ENCODE peak calls at places on chromosomes 4 and X, in ten cellular contexts. One of them, this sample, is unnamed.

GRCh38 chrX:40300286-40300890 is 202.6 kb upstream of the BCOR start:
- DNase-seq in AG04450: no peak
- DNase-seq in OCI-LY7: no peak
- DNase-seq in HCT116: no peak
- DNase-seq in heart left ventricle: no peak
- DNase-seq in colonic mucosa: no peak
- DNase-seq in fibroblast of pulmonary artery: no peak
- DNase-seq in body of pancreas: no peak
- DNase-seq in mesothelial cell of epicardium: no peak
- DNase-seq in lower leg skin: no peak
- DNase-seq in this sample: no peak

GRCh38 chrX:683572-683971 is 53.0 kb downstream of the SHOX start:
- DNase-seq in fibroblast of pulmonary artery: no peak
- DNase-seq in lower leg skin: no peak
- DNase-seq in OCI-LY7: no peak
- DNase-seq in body of pancreas: no peak
- DNase-seq in AG04450: no peak
- DNase-seq in heart left ventricle: no peak
- DNase-seq in colonic mucosa: no peak
- DNase-seq in HCT116: no peak
- DNase-seq in mesothelial cell of epicardium: no peak
- DNase-seq in this sample: no peak

GRCh38 chrX:67636532-67636931 is 92.7 kb downstream of the AR start:
- DNase-seq in OCI-LY7: no peak
- DNase-seq in body of pancreas: no peak
- DNase-seq in AG04450: no peak
- DNase-seq in mesothelial cell of epicardium: no peak
- DNase-seq in lower leg skin: no peak
- DNase-seq in HCT116: no peak
- DNase-seq in fibroblast of pulmonary artery: peak
- DNase-seq in heart left ventricle: no peak
- DNase-seq in colonic mucosa: no peak
- DNase-seq in this sample: no peak

GRCh38 chr4:4477796-4478195 is 64.1 kb downstream of the STX18 start:
- DNase-seq in lower leg skin: no peak
- DNase-seq in AG04450: no peak
- DNase-seq in fibroblast of pulmonary artery: no peak
- DNase-seq in colonic mucosa: no peak
- DNase-seq in heart left ventricle: no peak
- DNase-seq in HCT116: no peak
- DNase-seq in OCI-LY7: no peak
- DNase-seq in body of pancreas: no peak
- DNase-seq in mesothelial cell of epicardium: no peak
- DNase-seq in this sample: peak

GRCh38 chrX:44234541-44234940 is 108.9 kb downstream of the EFHC2 start:
- DNase-seq in body of pancreas: no peak
- DNase-seq in mesothelial cell of epicardium: no peak
- DNase-seq in lower leg skin: no peak
- DNase-seq in HCT116: no peak
- DNase-seq in fibroblast of pulmonary artery: no peak
- DNase-seq in heart left ventricle: no peak
- DNase-seq in OCI-LY7: no peak
- DNase-seq in AG04450: no peak
- DNase-seq in colonic mucosa: no peak
- DNase-seq in this sample: no peak

GRCh38 chr4:99943904-99944437 is 2.4 kb downstream of the DNAJB14 start:
- DNase-seq in HCT116: no peak
- DNase-seq in lower leg skin: no peak
- DNase-seq in colonic mucosa: no peak
- DNase-seq in AG04450: no peak
- DNase-seq in body of pancreas: no peak
- DNase-seq in OCI-LY7: no peak
- DNase-seq in mesothelial cell of epicardium: no peak
- DNase-seq in fibroblast of pulmonary artery: no peak
- DNase-seq in heart left ventricle: no peak
- DNase-seq in this sample: no peak

GRCh38 chr4:163614866-163615265 is 120.4 kb downstream of the TMA16 start:
- DNase-seq in OCI-LY7: no peak
- DNase-seq in body of pancreas: no peak
- DNase-seq in mesothelial cell of epicardium: no peak
- DNase-seq in AG04450: no peak
- DNase-seq in fibroblast of pulmonary artery: no peak
- DNase-seq in heart left ventricle: no peak
- DNase-seq in colonic mucosa: no peak
- DNase-seq in lower leg skin: no peak
- DNase-seq in HCT116: no peak
- DNase-seq in this sample: no peak

GRCh38 chr4:158036998-158037397 is 135.8 kb downstream of the GASK1B start:
- DNase-seq in HCT116: no peak
- DNase-seq in AG04450: no peak
- DNase-seq in colonic mucosa: no peak
- DNase-seq in OCI-LY7: no peak
- DNase-seq in body of pancreas: no peak
- DNase-seq in heart left ventricle: no peak
- DNase-seq in lower leg skin: no peak
- DNase-seq in mesothelial cell of epicardium: no peak
- DNase-seq in fibroblast of pulmonary artery: no peak
- DNase-seq in this sample: no peak

GRCh38 chrX:113274345-113274744 is 433.7 kb upstream of the AMOT start:
- DNase-seq in HCT116: no peak
- DNase-seq in fibroblast of pulmonary artery: no peak
- DNase-seq in lower leg skin: no peak
- DNase-seq in heart left ventricle: no peak
- DNase-seq in mesothelial cell of epicardium: no peak
- DNase-seq in OCI-LY7: no peak
- DNase-seq in AG04450: no peak
- DNase-seq in colonic mucosa: no peak
- DNase-seq in body of pancreas: no peak
- DNase-seq in this sample: no peak

GRCh38 chr4:189200346-189200745 is 740.3 kb upstream of the FRG1 start:
- DNase-seq in body of pancreas: no peak
- DNase-seq in mesothelial cell of epicardium: no peak
- DNase-seq in heart left ventricle: no peak
- DNase-seq in fibroblast of pulmonary artery: no peak
- DNase-seq in OCI-LY7: no peak
- DNase-seq in colonic mucosa: no peak
- DNase-seq in AG04450: no peak
- DNase-seq in HCT116: no peak
- DNase-seq in lower leg skin: no peak
- DNase-seq in this sample: no peak

GRCh38 chr4:6225469-6225868 is 25.1 kb upstream of the JAKMIP1 start:
- DNase-seq in fibroblast of pulmonary artery: peak
- DNase-seq in mesothelial cell of epicardium: peak
- DNase-seq in lower leg skin: peak
- DNase-seq in body of pancreas: no peak
- DNase-seq in heart left ventricle: no peak
- DNase-seq in HCT116: no peak
- DNase-seq in OCI-LY7: peak
- DNase-seq in colonic mucosa: no peak
- DNase-seq in AG04450: no peak
- DNase-seq in this sample: no peak

GRCh38 chr4:181897935-181898334 is 345.3 kb upstream of the TENM3 start:
- DNase-seq in AG04450: no peak
- DNase-seq in HCT116: no peak
- DNase-seq in body of pancreas: no peak
- DNase-seq in mesothelial cell of epicardium: no peak
- DNase-seq in OCI-LY7: no peak
- DNase-seq in heart left ventricle: no peak
- DNase-seq in fibroblast of pulmonary artery: peak
- DNase-seq in colonic mucosa: no peak
- DNase-seq in lower leg skin: no peak
- DNase-seq in this sample: no peak

GRCh38 chrX:130079824-130080406 is 30.4 kb downstream of the ELF4 start:
- DNase-seq in colonic mucosa: peak
- DNase-seq in lower leg skin: peak
- DNase-seq in AG04450: peak
- DNase-seq in fibroblast of pulmonary artery: peak
- DNase-seq in heart left ventricle: peak
- DNase-seq in body of pancreas: peak
- DNase-seq in mesothelial cell of epicardium: peak
- DNase-seq in OCI-LY7: peak
- DNase-seq in HCT116: peak
- DNase-seq in this sample: peak

GRCh38 chr4:180618396-180618795 is 1624.8 kb upstream of the TENM3 start:
- DNase-seq in fibroblast of pulmonary artery: no peak
- DNase-seq in mesothelial cell of epicardium: no peak
- DNase-seq in heart left ventricle: no peak
- DNase-seq in body of pancreas: no peak
- DNase-seq in lower leg skin: no peak
- DNase-seq in HCT116: no peak
- DNase-seq in colonic mucosa: no peak
- DNase-seq in AG04450: no peak
- DNase-seq in OCI-LY7: no peak
- DNase-seq in this sample: no peak

GRCh38 chr4:168867128-168867527 is 142.9 kb downstream of the CBR4 start:
- DNase-seq in fibroblast of pulmonary artery: no peak
- DNase-seq in body of pancreas: no peak
- DNase-seq in heart left ventricle: no peak
- DNase-seq in lower leg skin: no peak
- DNase-seq in colonic mucosa: no peak
- DNase-seq in mesothelial cell of epicardium: no peak
- DNase-seq in OCI-LY7: no peak
- DNase-seq in AG04450: no peak
- DNase-seq in HCT116: no peak
- DNase-seq in this sample: no peak
- TF ChIP-seq CTCF in fibroblast of pulmonary artery: no peak
- TF ChIP-seq CTCF in body of pancreas: no peak
- TF ChIP-seq CTCF in heart left ventricle: no peak
- TF ChIP-seq CTCF in lower leg skin: no peak
- TF ChIP-seq CTCF in colonic mucosa: no peak
- TF ChIP-seq CTCF in mesothelial cell of epicardium: no peak
- TF ChIP-seq CTCF in OCI-LY7: no peak
- TF ChIP-seq CTCF in AG04450: no peak
- TF ChIP-seq CTCF in HCT116: no peak
- TF ChIP-seq CTCF in this sample: no peak

DNA sequence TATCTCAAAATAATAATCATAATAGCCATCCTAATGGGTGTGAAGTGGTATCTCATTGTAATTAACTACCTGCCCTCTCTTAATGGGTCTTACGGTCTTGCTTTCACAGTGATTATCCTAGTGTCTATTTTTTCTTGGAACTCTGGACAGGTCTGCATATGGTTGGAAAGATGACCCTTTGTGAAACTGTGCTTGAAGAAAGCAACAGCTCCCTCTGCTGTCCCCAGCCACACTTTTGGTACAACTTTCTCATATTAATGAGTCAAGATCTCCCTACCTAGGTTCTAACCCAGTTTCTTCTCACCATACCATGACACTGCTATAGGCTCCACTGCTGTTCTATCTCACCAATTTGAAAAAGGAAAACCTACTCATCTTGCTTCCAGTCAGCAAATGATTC is 2.4 kb downstream of the TFDP3 start:
- DNase-seq in fibroblast of pulmonary artery: no peak
- DNase-seq in body of pancreas: peak
- DNase-seq in HCT116: no peak
- DNase-seq in OCI-LY7: peak
- DNase-seq in lower leg skin: no peak
- DNase-seq in AG04450: no peak
- DNase-seq in heart left ventricle: no peak
- DNase-seq in mesothelial cell of epicardium: no peak
- DNase-seq in colonic mucosa: peak
- DNase-seq in this sample: peak
- TF ChIP-seq CTCF in fibroblast of pulmonary artery: no peak
- TF ChIP-seq CTCF in body of pancreas: no peak
- TF ChIP-seq CTCF in HCT116: peak
- TF ChIP-seq CTCF in OCI-LY7: peak
- TF ChIP-seq CTCF in lower leg skin: no peak
- TF ChIP-seq CTCF in AG04450: no peak
- TF ChIP-seq CTCF in heart left ventricle: no peak
- TF ChIP-seq CTCF in mesothelial cell of epicardium: no peak
- TF ChIP-seq CTCF in colonic mucosa: peak
- TF ChIP-seq CTCF in this sample: peak

DNA sequence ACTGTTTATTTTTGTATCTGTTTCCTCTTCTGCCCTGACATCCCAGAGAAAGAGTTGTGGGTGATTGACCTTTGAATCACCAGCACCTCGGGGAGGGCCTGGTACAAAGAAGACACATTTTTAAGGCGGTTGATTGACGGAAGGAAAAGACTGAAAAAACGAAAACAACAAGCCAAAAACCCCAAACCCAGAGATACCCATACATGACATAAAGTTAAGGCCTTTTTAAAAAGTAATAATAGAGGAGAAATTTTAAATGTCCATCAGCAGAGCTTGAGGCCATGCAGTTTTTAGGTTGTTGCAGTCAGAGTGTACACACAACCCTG is 110.0 kb downstream of the GNL3L start:
- DNase-seq in OCI-LY7: no peak
- DNase-seq in body of pancreas: no peak
- DNase-seq in HCT116: no peak
- DNase-seq in mesothelial cell of epicardium: no peak
- DNase-seq in lower leg skin: no peak
- DNase-seq in colonic mucosa: no peak
- DNase-seq in fibroblast of pulmonary artery: no peak
- DNase-seq in AG04450: no peak
- DNase-seq in heart left ventricle: no peak
- DNase-seq in this sample: no peak
- TF ChIP-seq CTCF in OCI-LY7: peak
- TF ChIP-seq CTCF in body of pancreas: peak
- TF ChIP-seq CTCF in HCT116: no peak
- TF ChIP-seq CTCF in mesothelial cell of epicardium: peak
- TF ChIP-seq CTCF in lower leg skin: no peak
- TF ChIP-seq CTCF in colonic mucosa: no peak
- TF ChIP-seq CTCF in fibroblast of pulmonary artery: no peak
- TF ChIP-seq CTCF in AG04450: no peak
- TF ChIP-seq CTCF in heart left ventricle: no peak
- TF ChIP-seq CTCF in this sample: no peak

GRCh38 chrX:148933881-148934280 is 433.5 kb downstream of the AFF2 start:
- DNase-seq in fibroblast of pulmonary artery: no peak
- DNase-seq in body of pancreas: no peak
- DNase-seq in HCT116: no peak
- DNase-seq in lower leg skin: no peak
- DNase-seq in heart left ventricle: no peak
- DNase-seq in OCI-LY7: no peak
- DNase-seq in AG04450: no peak
- DNase-seq in mesothelial cell of epicardium: no peak
- DNase-seq in colonic mucosa: no peak
- DNase-seq in this sample: no peak

GRCh38 chrX:148929686-148930085 is 429.3 kb downstream of the AFF2 start:
- DNase-seq in body of pancreas: no peak
- DNase-seq in mesothelial cell of epicardium: no peak
- DNase-seq in HCT116: no peak
- DNase-seq in heart left ventricle: no peak
- DNase-seq in fibroblast of pulmonary artery: peak
- DNase-seq in lower leg skin: no peak
- DNase-seq in AG04450: no peak
- DNase-seq in colonic mucosa: no peak
- DNase-seq in OCI-LY7: no peak
- DNase-seq in this sample: no peak

GRCh38 chrX:148930330-148930729 is 429.9 kb downstream of the AFF2 start:
- DNase-seq in body of pancreas: no peak
- DNase-seq in lower leg skin: no peak
- DNase-seq in mesothelial cell of epicardium: no peak
- DNase-seq in heart left ventricle: no peak
- DNase-seq in AG04450: no peak
- DNase-seq in OCI-LY7: no peak
- DNase-seq in HCT116: no peak
- DNase-seq in colonic mucosa: no peak
- DNase-seq in fibroblast of pulmonary artery: no peak
- DNase-seq in this sample: no peak

DNA sequence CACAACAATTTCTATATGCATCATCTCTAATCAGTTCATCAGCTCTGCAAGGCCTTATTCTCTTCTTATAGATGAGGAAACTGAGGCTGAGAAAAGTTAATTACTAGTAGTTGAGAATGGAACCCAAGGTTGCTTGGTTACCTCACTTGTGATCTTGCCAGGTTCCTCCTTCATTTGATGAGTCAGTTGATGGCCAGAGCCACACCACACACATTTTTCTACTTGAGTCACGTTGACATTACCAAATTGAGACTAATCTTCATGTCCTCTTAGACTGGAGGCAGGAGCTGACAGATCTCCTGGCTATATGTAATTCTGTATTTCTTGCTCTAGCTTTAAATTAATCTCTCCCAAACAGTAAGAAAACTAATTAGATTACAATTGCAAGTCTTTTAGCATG is 428.4 kb downstream of the AFF2 start:
- DNase-seq in fibroblast of pulmonary artery: peak
- DNase-seq in HCT116: no peak
- DNase-seq in body of pancreas: no peak
- DNase-seq in AG04450: no peak
- DNase-seq in heart left ventricle: no peak
- DNase-seq in OCI-LY7: no peak
- DNase-seq in lower leg skin: no peak
- DNase-seq in mesothelial cell of epicardium: no peak
- DNase-seq in colonic mucosa: no peak
- DNase-seq in this sample: no peak
- TF ChIP-seq CTCF in fibroblast of pulmonary artery: no peak
- TF ChIP-seq CTCF in HCT116: no peak
- TF ChIP-seq CTCF in body of pancreas: no peak
- TF ChIP-seq CTCF in AG04450: no peak
- TF ChIP-seq CTCF in heart left ventricle: no peak
- TF ChIP-seq CTCF in OCI-LY7: no peak
- TF ChIP-seq CTCF in lower leg skin: no peak
- TF ChIP-seq CTCF in mesothelial cell of epicardium: no peak
- TF ChIP-seq CTCF in colonic mucosa: no peak
- TF ChIP-seq CTCF in this sample: no peak